ENCODE peak calls at places on chromosomes 6 and 20, in four cellular contexts. V, N, L and S are unnamed samples.

GRCh38 chr20:36449663-36450062 is 91.7 kb upstream of the MYL9 start:
- DNase-seq in N (no peak), L (no peak), V (no peak), S (no peak)

GRCh38 chr6:116111552-116112528 is 11.2 kb downstream of the NT5DC1 start:
- DNase-seq in L (no peak), N (no peak), V (peak), S (peak)

GRCh38 chr6:86423571-86423970 is 513.8 kb upstream of the HTR1E start:
- DNase-seq in N (no peak), L (no peak), V (no peak), S (no peak)

GRCh38 chr6:107386340-107386739 is 73.0 kb downstream of the PDSS2 start:
- DNase-seq in N (no peak), V (no peak), L (no peak), S (peak)

GRCh38 chr6:71139249-71139648 is 149.4 kb upstream of the OGFRL1 start:
- DNase-seq in N (no peak), V (no peak), L (no peak), S (peak)

GRCh38 chr6:55977959-55978358 is 102.6 kb upstream of the BMP5 start:
- DNase-seq in L (no peak), V (no peak), N (no peak), S (no peak)

GRCh38 chr20:21812384-21812783 is 106.9 kb downstream of the PAX1 start:
- DNase-seq in N (no peak), V (no peak), L (no peak), S (no peak)

GRCh38 chr6:128252293-128253176 is 267.9 kb downstream of the PTPRK start:
- DNase-seq in V (no peak), L (no peak), N (no peak), S (no peak)

GRCh38 chr6:44456070-44456965 is 68.8 kb downstream of the CDC5L start:
- DNase-seq in L (peak), V (peak), N (no peak), S (peak)

GRCh38 chr6:11585426-11586016 is 48.0 kb downstream of the TMEM170B start:
- DNase-seq in N (no peak), V (peak), L (peak), S (peak)

GRCh38 chr20:23350855-23351838 is 556 bp downstream of the NXT1 start:
- DNase-seq in N (no peak), V (peak), L (no peak), S (peak)

GRCh38 chr20:44615169-44615791 is 32.9 kb downstream of the PKIG start:
- DNase-seq in L (no peak), V (no peak), N (no peak), S (peak)

GRCh38 chr6:90907931-90908655 is 321.2 kb upstream of the MAP3K7 start:
- DNase-seq in L (no peak), N (no peak), V (no peak), S (no peak)

GRCh38 chr6:170269873-170270541 is 20.9 kb downstream of the DLL1 start:
- DNase-seq in N (no peak), V (no peak), L (no peak), S (peak)

GRCh38 chr20:7841291-7841966 is 98.8 kb downstream of the HAO1 start:
- DNase-seq in N (no peak), L (no peak), V (no peak), S (peak)

GRCh38 chr6:88785478-88785877 is 177.9 kb downstream of the RNGTT start:
- DNase-seq in V (peak), L (no peak), N (no peak), S (peak)